ENCODE peak calls at places on chromosomes 2 and 18, in eight cellular contexts. S is retinal pigment epithelial cell, O is endodermal cell, G is astrocyte of the spinal cord, V is tibial artery, Q is fibroblast of lung, F is spleen, X is MM.1S. P is an unnamed sample.
A peak's percentile ranks its signal among the peaks of the same experiment; 100 is the strongest.

GRCh38 chr2:128274218-128274617 is 44.5 kb downstream of the HS6ST1 start:
- DNase-seq in S (no peak), O (no peak), G (no peak), V (no peak), Q (no peak), F (no peak), X (no peak), P (no peak)

GRCh38 chr2:142718731-142719130 is 158.7 kb upstream of the KYNU start:
- DNase-seq in S (peak; percentile 26), O (no peak), G (no peak), V (no peak), Q (no peak), F (no peak), X (no peak), P (no peak)

GRCh38 chr2:104568247-104568646 is 285.7 kb upstream of the POU3F3 start:
- DNase-seq in S (no peak), O (no peak), G (no peak), V (no peak), Q (no peak), F (no peak), X (no peak), P (no peak)

GRCh38 chr18:8744656-8745055 is 39.3 kb downstream of the MTCL1 start:
- DNase-seq in S (no peak), O (no peak), G (no peak), V (no peak), Q (no peak), F (no peak), X (no peak), P (no peak)

GRCh38 chr2:157279331-157279730 is 21.8 kb downstream of the GALNT5 start:
- DNase-seq in S (no peak), O (no peak), G (no peak), V (no peak), Q (no peak), F (no peak), X (no peak), P (no peak)

GRCh38 chr18:49072940-49073339 is 122.2 kb upstream of the SMAD7 start:
- DNase-seq in S (no peak), O (no peak), G (no peak), V (no peak), Q (peak; percentile 19), F (no peak), X (no peak), P (no peak)

GRCh38 chr2:152693033-152693432 is 24.2 kb downstream of the PRPF40A start:
- DNase-seq in S (no peak), O (no peak), G (no peak), V (no peak), Q (no peak), F (no peak), X (no peak), P (no peak)

GRCh38 chr18:32956591-32957310 is 183.9 kb upstream of the KLHL14 start:
- DNase-seq in S (peak; percentile 83), O (no peak), G (peak; percentile 85), V (no peak), Q (peak; percentile 85), F (no peak), X (no peak), P (no peak)

GRCh38 chr18:27108842-27109241 is 76.3 kb downstream of the CHST9 start:
- DNase-seq in S (no peak), O (no peak), G (no peak), V (no peak), Q (no peak), F (no peak), X (no peak), P (no peak)

GRCh38 chr2:157866202-157866601 is 9.9 kb downstream of the ACVR1 start:
- DNase-seq in S (no peak), O (peak; percentile 57), G (peak; percentile 68), V (no peak), Q (peak; percentile 23), F (no peak), X (no peak), P (no peak)

GRCh38 chr2:217329023-217329431 is 469.2 kb upstream of the TNP1 start:
- DNase-seq in S (no peak), O (no peak), G (no peak), V (no peak), Q (no peak), F (no peak), X (no peak), P (no peak)

GRCh38 chr2:152508446-152508845 is 173.5 kb downstream of the FMNL2 start:
- DNase-seq in S (peak; percentile 72), O (no peak), G (peak; percentile 80), V (no peak), Q (peak; percentile 71), F (no peak), X (no peak), P (no peak)

GRCh38 chr2:16096962-16097361 is 156.6 kb downstream of the MYCN start:
- DNase-seq in S (no peak), O (no peak), G (no peak), V (no peak), Q (no peak), F (no peak), X (no peak), P (no peak)

GRCh38 chr2:109174214-109174613 is 45.2 kb downstream of the SH3RF3 start:
- DNase-seq in S (no peak), O (no peak), G (no peak), V (peak; percentile 69), Q (peak; percentile 31), F (no peak), X (no peak), P (no peak)

GRCh38 chr2:189115126-189115525 is 64.4 kb downstream of the COL5A2 start:
- DNase-seq in S (no peak), O (no peak), G (peak; percentile 47), V (no peak), Q (peak; percentile 69), F (no peak), X (no peak), P (no peak)

GRCh38 chr2:176709991-176710390 is 440.7 kb downstream of the MTX2 start:
- DNase-seq in S (no peak), O (no peak), G (no peak), V (no peak), Q (no peak), F (no peak), X (no peak), P (no peak)

GRCh38 chr2:204544961-204545860 is at the start of gene PARD3B:
- DNase-seq in S (no peak), O (peak; percentile 86), G (peak; percentile 66), V (peak; percentile 75), Q (peak; percentile 61), F (peak; percentile 83), X (peak; percentile 82), P (no peak)

GRCh38 chr2:158724803-158725271 is 70.3 kb upstream of the DAPL1 start:
- DNase-seq in S (peak; percentile 63), O (peak; percentile 26), G (no peak), V (no peak), Q (peak; percentile 12), F (no peak), X (no peak), P (peak; percentile 53)

GRCh38 chr2:232527905-232528470 is 2.0 kb downstream of the CHRND start:
- DNase-seq in S (no peak), O (no peak), G (no peak), V (no peak), Q (no peak), F (no peak), X (no peak), P (no peak)

GRCh38 chr2:46268196-46268595 is 29.0 kb upstream of the EPAS1 start:
- DNase-seq in S (no peak), O (no peak), G (no peak), V (no peak), Q (peak; percentile 34), F (no peak), X (peak; percentile 57), P (no peak)

GRCh38 chr2:46268986-46269385 is 28.2 kb upstream of the EPAS1 start:
- DNase-seq in S (no peak), O (no peak), G (peak; percentile 73), V (no peak), Q (no peak), F (no peak), X (no peak), P (no peak)

GRCh38 chr2:46267616-46268015 is 29.6 kb upstream of the EPAS1 start:
- DNase-seq in S (no peak), O (no peak), G (peak; percentile 47), V (no peak), Q (peak; percentile 83), F (no peak), X (no peak), P (no peak)

GRCh38 chr2:46270384-46270783 is 26.8 kb upstream of the EPAS1 start:
- DNase-seq in S (no peak), O (no peak), G (no peak), V (no peak), Q (no peak), F (no peak), X (no peak), P (no peak)

DNA sequence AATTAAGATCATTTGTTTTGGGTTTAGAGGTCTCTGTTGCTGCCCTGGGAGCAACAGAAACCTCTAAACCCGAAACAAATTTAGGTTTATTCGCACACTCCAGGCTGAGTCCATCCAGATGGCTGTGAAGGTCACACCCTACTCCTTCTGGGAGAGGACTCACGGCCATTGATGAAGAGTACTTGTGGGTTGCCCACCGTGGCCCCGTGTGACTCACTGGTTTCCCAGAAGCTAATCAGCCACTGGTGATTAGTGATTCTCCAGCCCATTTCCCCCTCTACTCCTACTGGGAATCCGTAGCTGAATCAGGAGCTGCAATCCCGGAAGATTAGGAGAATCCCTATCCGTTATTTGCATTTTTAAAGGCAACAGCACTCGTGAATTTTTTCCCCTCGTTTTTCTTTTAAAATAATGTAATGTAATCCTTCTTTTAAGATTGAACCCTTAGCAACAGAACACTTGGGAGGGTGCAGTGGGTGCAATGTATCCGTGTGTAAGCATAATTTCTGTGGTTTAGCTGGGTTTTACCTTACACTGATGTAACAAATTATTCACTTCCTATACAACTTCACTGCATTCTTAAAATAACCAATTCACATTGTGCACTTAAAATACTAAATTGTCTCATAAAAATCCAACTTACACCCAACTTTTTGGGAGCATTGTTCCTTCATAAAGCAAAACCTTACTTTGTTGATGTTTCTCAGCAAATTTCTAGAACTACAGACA is 27.5 kb upstream of the EPAS1 start:
- DNase-seq in S (no peak), O (no peak), G (peak; percentile 66), V (no peak), Q (no peak), F (no peak), X (no peak), P (no peak)
- H3K4me3 ChIP-seq in S (no peak overlapping the region), O (no peak overlapping the region), G (no peak overlapping the region), V (no peak overlapping the region), Q (no peak overlapping the region), F (no peak overlapping the region), X (no peak overlapping the region), P (no peak overlapping the region)

GRCh38 chr2:219731173-219731572 is 103.7 kb downstream of the SLC4A3 start:
- DNase-seq in S (no peak), O (no peak), G (no peak), V (no peak), Q (no peak), F (no peak), X (no peak), P (no peak)
- TF ChIP-seq CTCF in S (no peak), O (no peak), G (no peak), V (no peak), Q (no peak), F (no peak), X (peak; percentile 7), P (no peak)

GRCh38 chr2:240820607-240821428 is 799 bp upstream of the KIF1A start:
- DNase-seq in S (no peak), O (peak; percentile 88), G (no peak), V (no peak), Q (no peak), F (peak; percentile 64), X (no peak), P (no peak)
- H3K4me3 ChIP-seq in S (peak overlapping the region; percentile 28), O (peak overlapping the region; percentile 62), G (no peak overlapping the region), V (peak overlapping the region; percentile 34), Q (no peak overlapping the region), F (peak overlapping the region; percentile 27), X (no peak overlapping the region), P (no peak overlapping the region)

GRCh38 chr2:113965644-113966043 is 75.8 kb downstream of the ACTR3 start:
- DNase-seq in S (peak; percentile 17), O (peak; percentile 73), G (peak; percentile 49), V (no peak), Q (peak; percentile 41), F (no peak), X (peak; percentile 42), P (peak; percentile 22)
- TF ChIP-seq CTCF in S (peak; percentile 69), O (peak; percentile 86), G (peak; percentile 57), V (no peak), Q (peak; percentile 27), F (no peak), X (peak; percentile 45), P (peak; percentile 67)